ENCODE peak calls at places on chromosome 18, in nine cellular contexts. K is tibial nerve; E is AG10803; U is aorta; S is stimulated activated CD4-positive, alpha-beta T cell treated with anti-CD3 and anti-CD28 coated beads, Interleukin-2, amount 100 ng/mL, for 48 hours; R is activated CD8-positive, alpha-beta memory T cell treated with anti-CD3 and anti-CD28 coated beads, Interleukin-2, amount 50 U/mL, for 48 hours; H is sciatic nerve; V is anterior cingulate cortex; B is activated CD4-positive, CD25-positive, alpha-beta regulatory T cell. P is an unnamed sample.

GRCh38 chr18:77993188-77993981 is 743.7 kb downstream of the GALR1 start:
- DNase-seq in K (no peak), E (no peak), U (no peak), S (no peak), R (no peak), H (no peak), V (no peak), B (no peak), P (no peak)

GRCh38 chr18:832085-832681 is 20.1 kb upstream of the YES1 start:
- DNase-seq in K (no peak), E (no peak), U (peak), S (no peak), R (no peak), H (no peak), V (no peak), B (no peak), P (no peak)

GRCh38 chr18:74733592-74733991 is 135.9 kb downstream of the ZNF407 start:
- DNase-seq in K (no peak), E (no peak), U (no peak), S (no peak), R (no peak), H (no peak), V (no peak), B (no peak), P (no peak)

GRCh38 chr18:140670-141266 is 17.6 kb upstream of the USP14 start:
- DNase-seq in K (no peak), E (no peak), U (no peak), S (no peak), R (no peak), H (no peak), V (no peak), B (no peak), P (no peak)

GRCh38 chr18:63505566-63506335 is 29.0 kb downstream of the SERPINB5 start:
- DNase-seq in K (no peak), E (peak), U (no peak), S (peak), R (no peak), H (no peak), V (no peak), B (no peak), P (peak)

GRCh38 chr18:63553117-63553516 is 10.9 kb downstream of the SERPINB12 start:
- DNase-seq in K (no peak), E (peak), U (no peak), S (no peak), R (no peak), H (no peak), V (no peak), B (no peak), P (peak)

GRCh38 chr18:48948112-48949050 is 2.4 kb downstream of the SMAD7 start:
- DNase-seq in K (no peak), E (no peak), U (no peak), S (no peak), R (no peak), H (peak), V (peak), B (no peak), P (no peak)

GRCh38 chr18:79926715-79927596 is 24.5 kb downstream of the SLC66A2 start:
- DNase-seq in K (no peak), E (no peak), U (peak), S (no peak), R (peak), H (peak), V (no peak), B (no peak), P (no peak)

GRCh38 chr18:63141777-63142176 is 177.8 kb downstream of the BCL2 start:
- DNase-seq in K (no peak), E (no peak), U (no peak), S (no peak), R (no peak), H (no peak), V (no peak), B (no peak), P (no peak)

GRCh38 chr18:48920408-48921038 is 30.2 kb downstream of the SMAD7 start:
- DNase-seq in K (no peak), E (no peak), U (no peak), S (no peak), R (no peak), H (no peak), V (no peak), B (no peak), P (no peak)

GRCh38 chr18:54957987-54958386 is 1.3 kb downstream of the CCDC68 start:
- DNase-seq in K (no peak), E (peak), U (no peak), S (no peak), R (no peak), H (no peak), V (no peak), B (no peak), P (no peak)

GRCh38 chr18:73690222-73690621 is 457.4 kb downstream of the FBXO15 start:
- DNase-seq in K (no peak), E (no peak), U (no peak), S (no peak), R (no peak), H (no peak), V (no peak), B (no peak), P (no peak)

GRCh38 chr18:65415167-65415566 is 335.6 kb upstream of the CDH7 start:
- DNase-seq in K (no peak), E (no peak), U (no peak), S (no peak), R (no peak), H (no peak), V (no peak), B (no peak), P (no peak)

GRCh38 chr18:58557013-58557435 is 71.9 kb downstream of the ALPK2 start:
- DNase-seq in K (no peak), E (no peak), U (no peak), S (no peak), R (no peak), H (no peak), V (no peak), B (no peak), P (no peak)